ENCODE peak calls at places on chromosomes 16 and 17, in nine cellular contexts. K is MV-4-11; U is stimulated activated CD4-positive, alpha-beta T cell treated with anti-CD3 and anti-CD28 coated beads, TNF-alpha, amount 100 ng/mL, for 48 hours; F is LHCN-M2; Q is RPMI8226; B is stimulated activated naive CD8-positive, alpha-beta T cell treated with anti-CD3 and anti-CD28 coated beads, Interleukin-15, amount 100 ng/mL, for 72 hours; W is anterior cingulate cortex; D is PC-3; O is fibroblast of mammary gland. P is an unnamed sample.

GRCh38 chr16:87560428-87561199 is 41.7 kb upstream of the JPH3 start:
- DNase-seq in K (no peak), U (peak; percentile 21), F (no peak), Q (peak; percentile 26), B (no peak), W (no peak), D (peak; percentile 65), O (peak; percentile 44), P (no peak)

GRCh38 chr16:47323241-47323640 is 137.6 kb downstream of the ITFG1 start:
- DNase-seq in K (no peak), U (no peak), F (no peak), Q (no peak), B (no peak), W (no peak), D (no peak), O (no peak), P (no peak)

GRCh38 chr17:45149669-45150603 is 1.7 kb downstream of the HEXIM1 start:
- DNase-seq in K (peak; percentile 49), U (no peak), F (peak; percentile 51), Q (peak; percentile 66), B (peak; percentile 50), W (peak; percentile 54), D (peak; percentile 68), O (peak; percentile 67), P (peak; percentile 55)

GRCh38 chr16:87192418-87193073 is 124.6 kb downstream of the C16orf95 start:
- DNase-seq in K (no peak), U (no peak), F (no peak), Q (no peak), B (no peak), W (no peak), D (no peak), O (no peak), P (no peak)

GRCh38 chr17:57523926-57524634 is 221.0 kb downstream of the CCDC182 start:
- DNase-seq in K (no peak), U (no peak), F (peak; percentile 93), Q (no peak), B (no peak), W (no peak), D (peak; percentile 50), O (peak; percentile 31), P (no peak)

GRCh38 chr17:45135978-45136791 is 698 bp downstream of the ACBD4 start:
- DNase-seq in K (no peak), U (no peak), F (no peak), Q (no peak), B (no peak), W (no peak), D (no peak), O (no peak), P (no peak)

GRCh38 chr16:79013004-79013403 is 587.5 kb downstream of the MAF start:
- DNase-seq in K (peak; percentile 33), U (no peak), F (no peak), Q (no peak), B (no peak), W (no peak), D (no peak), O (no peak), P (no peak)

GRCh38 chr17:81069084-81069645 is 34.2 kb downstream of the BAIAP2 start:
- DNase-seq in K (no peak), U (no peak), F (no peak), Q (no peak), B (no peak), W (no peak), D (no peak), O (no peak), P (no peak)

GRCh38 chr17:77930780-77931768 is 27.4 kb upstream of the TNRC6C start:
- DNase-seq in K (no peak), U (no peak), F (no peak), Q (no peak), B (no peak), W (no peak), D (no peak), O (no peak), P (no peak)

GRCh38 chr17:18949566-18949965 is 2.4 kb upstream of the SLC5A10 start:
- DNase-seq in K (no peak), U (no peak), F (no peak), Q (no peak), B (no peak), W (no peak), D (no peak), O (no peak), P (no peak)

GRCh38 chr17:45841098-45841497 is 3.6 kb upstream of the SPPL2C start:
- DNase-seq in K (no peak), U (no peak), F (no peak), Q (no peak), B (no peak), W (no peak), D (no peak), O (no peak), P (no peak)

GRCh38 chr16:88533381-88533831 is 36.8 kb upstream of the ZC3H18 start:
- DNase-seq in K (no peak), U (no peak), F (peak; percentile 13), Q (no peak), B (no peak), W (peak; percentile 38), D (peak; percentile 32), O (peak; percentile 31), P (no peak)

GRCh38 chr17:36851230-36851629 is 86.0 kb upstream of the LHX1 start:
- DNase-seq in K (no peak), U (no peak), F (peak; percentile 7), Q (no peak), B (no peak), W (no peak), D (peak; percentile 69), O (peak; percentile 21), P (no peak)

GRCh38 chr16:78727536-78727935 is 628.1 kb downstream of the WWOX start:
- DNase-seq in K (no peak), U (no peak), F (no peak), Q (no peak), B (no peak), W (no peak), D (no peak), O (no peak), P (no peak)

GRCh38 chr16:4890026-4890425 is 42.7 kb downstream of the UBN1 start:
- DNase-seq in K (no peak), U (no peak), F (no peak), Q (no peak), B (no peak), W (no peak), D (no peak), O (no peak), P (no peak)

GRCh38 chr17:66687570-66688284 is 147.2 kb upstream of the CACNG5 start:
- DNase-seq in K (no peak), U (no peak), F (no peak), Q (no peak), B (no peak), W (no peak), D (no peak), O (no peak), P (no peak)

GRCh38 chr16:78298986-78299385 is 199.5 kb downstream of the WWOX start:
- DNase-seq in K (no peak), U (no peak), F (no peak), Q (no peak), B (no peak), W (no peak), D (no peak), O (no peak), P (no peak)

GRCh38 chr16:931651-932500 is 38.9 kb downstream of the LMF1 start:
- DNase-seq in K (no peak), U (no peak), F (no peak), Q (no peak), B (no peak), W (no peak), D (no peak), O (no peak), P (no peak)

GRCh38 chr16:30186782-30187555 is 3.6 kb downstream of the CORO1A start:
- DNase-seq in K (peak; percentile 60), U (peak; percentile 92), F (peak; percentile 18), Q (peak; percentile 75), B (peak; percentile 89), W (no peak), D (peak; percentile 55), O (peak; percentile 34), P (no peak)

GRCh38 chr17:8255499-8255898 is 6.4 kb downstream of the PFAS start:
- DNase-seq in K (no peak), U (no peak), F (no peak), Q (no peak), B (no peak), W (no peak), D (no peak), O (no peak), P (no peak)

GRCh38 chr17:12627776-12628491 is 37.8 kb upstream of the MYOCD start:
- DNase-seq in K (no peak), U (no peak), F (peak; percentile 10), Q (no peak), B (no peak), W (no peak), D (no peak), O (peak; percentile 61), P (no peak)